ENCODE peak calls at places on chromosome 21, in seven cellular contexts. V is HCT116, P is HepG2, X is H1, M is SK-N-SH, Q is K562, R is GM12878. J is an unnamed sample.

GRCh38 chr21:29338256-29338655 is 39.5 kb downstream of the BACH1 start:
- DNase-seq in V (no peak), P (no peak), X (no peak), M (no peak), Q (no peak), R (no peak), J (no peak)

GRCh38 chr21:25176637-25177412 is 430.5 kb downstream of the MRPL39 start:
- DNase-seq in V (no peak), P (no peak), X (no peak), M (peak; percentile 10), Q (no peak), R (peak; percentile 87), J (no peak)

GRCh38 chr21:31781737-31782136 is 49.8 kb upstream of the SCAF4 start:
- DNase-seq in V (no peak), P (no peak), X (no peak), M (no peak), Q (no peak), R (no peak), J (no peak)

GRCh38 chr21:32572574-32573420 is 12.5 kb downstream of the TCP10L start:
- DNase-seq in V (no peak), P (peak; percentile 71), X (no peak), M (no peak), Q (peak; percentile 41), R (no peak), J (peak; percentile 59)

GRCh38 chr21:28936721-28937120 is 56.0 kb downstream of the LTN1 start:
- DNase-seq in V (no peak), P (no peak), X (no peak), M (no peak), Q (no peak), R (no peak), J (no peak)

GRCh38 chr21:30186242-30186641 is 19.6 kb upstream of the CLDN17 start:
- DNase-seq in V (no peak), P (no peak), X (no peak), M (no peak), Q (no peak), R (no peak), J (no peak)

GRCh38 chr21:31351438-31351837 is 7.4 kb upstream of the TIAM1 start:
- DNase-seq in V (no peak), P (no peak), X (peak; percentile 23), M (no peak), Q (no peak), R (no peak), J (no peak)

GRCh38 chr21:31161157-31161556 is 122.9 kb upstream of the KRTAP19-8 start:
- DNase-seq in V (no peak), P (no peak), X (no peak), M (peak; percentile 44), Q (no peak), R (no peak), J (peak; percentile 11)

GRCh38 chr21:44793269-44794030 is 8.2 kb downstream of the UBE2G2 start:
- DNase-seq in V (peak; percentile 24), P (peak; percentile 57), X (no peak), M (peak; percentile 86), Q (peak; percentile 87), R (no peak), J (peak; percentile 73)

GRCh38 chr21:44791246-44791645 is 10.4 kb downstream of the UBE2G2 start:
- DNase-seq in V (no peak), P (no peak), X (no peak), M (no peak), Q (no peak), R (no peak), J (no peak)

GRCh38 chr21:44791993-44792392 is 9.6 kb downstream of the UBE2G2 start:
- DNase-seq in V (no peak), P (peak; percentile 20), X (no peak), M (no peak), Q (no peak), R (no peak), J (no peak)

GRCh38 chr21:44794031-44794374 is 7.6 kb downstream of the UBE2G2 start:
- DNase-seq in V (no peak), P (no peak), X (no peak), M (no peak), Q (no peak), R (no peak), J (no peak)

DNA sequence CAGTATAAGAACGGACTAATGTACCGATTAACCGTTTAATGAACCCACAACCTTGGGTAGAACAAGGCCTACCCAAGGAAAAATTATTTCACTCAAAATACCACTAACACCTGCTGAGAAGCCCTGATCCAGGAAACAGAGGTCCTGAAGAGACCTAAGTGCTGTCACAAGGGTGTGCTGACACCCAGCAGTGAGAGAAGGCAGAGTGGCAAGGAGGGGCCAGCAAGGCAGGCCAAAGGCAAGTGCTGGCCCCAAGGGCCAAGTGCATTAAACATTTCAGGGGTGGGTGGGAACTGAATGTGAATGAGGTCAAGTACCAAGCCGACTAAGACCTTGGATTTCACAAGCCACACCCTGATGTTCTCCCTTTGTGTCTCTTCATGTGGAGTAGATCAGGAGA is 9.0 kb downstream of the UBE2G2 start:
- DNase-seq in V (no peak), P (no peak), X (no peak), M (no peak), Q (no peak), R (no peak), J (no peak)
- TF ChIP-seq JUND in V (no peak), P (no peak), X (no peak), M (no peak), Q (no peak), R (no peak), J (no peak)

GRCh38 chr21:34498623-34499022 is 13.4 kb downstream of the KCNE1 start:
- DNase-seq in V (no peak), P (no peak), X (no peak), M (no peak), Q (no peak), R (no peak), J (no peak)

GRCh38 chr21:34501716-34502115 is 10.3 kb downstream of the KCNE1 start:
- DNase-seq in V (no peak), P (peak; percentile 93), X (no peak), M (no peak), Q (no peak), R (no peak), J (no peak)

GRCh38 chr21:34499116-34499515 is 12.9 kb downstream of the KCNE1 start:
- DNase-seq in V (no peak), P (no peak), X (no peak), M (no peak), Q (no peak), R (no peak), J (no peak)

DNA sequence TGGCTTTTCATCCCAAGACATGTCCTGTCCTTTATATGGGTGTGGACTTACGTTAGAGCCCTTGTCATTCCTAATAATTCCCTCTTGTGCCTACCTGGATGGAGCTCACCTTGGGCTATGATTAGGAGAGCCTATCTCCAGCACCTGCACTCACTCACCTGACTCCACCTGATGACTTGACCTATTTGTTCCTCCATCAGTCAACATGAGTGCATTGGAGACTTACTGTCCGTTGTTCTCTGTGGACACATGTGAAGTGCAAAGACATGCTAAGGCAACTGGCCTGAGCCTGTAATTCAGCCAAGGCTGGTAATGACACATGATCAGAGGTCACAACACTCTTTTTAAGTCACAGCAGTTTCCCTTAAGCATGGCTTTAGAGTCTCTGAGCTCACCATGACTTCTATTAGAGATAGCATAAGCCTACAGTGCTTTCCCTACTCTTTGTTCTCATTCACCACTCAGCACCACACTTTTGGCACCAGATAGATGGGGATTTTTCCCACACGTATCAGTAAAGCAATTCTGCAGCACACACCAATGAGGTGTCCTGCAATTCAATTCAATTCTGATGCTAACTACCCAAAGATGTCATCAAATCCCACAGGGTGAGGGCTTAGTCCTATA is 9.4 kb downstream of the KCNE1 start:
- DNase-seq in V (no peak), P (no peak), X (no peak), M (no peak), Q (no peak), R (no peak), J (no peak)
- TF ChIP-seq JUND in V (no peak), P (no peak), X (no peak), M (no peak), Q (no peak), R (no peak), J (no peak)

DNA sequence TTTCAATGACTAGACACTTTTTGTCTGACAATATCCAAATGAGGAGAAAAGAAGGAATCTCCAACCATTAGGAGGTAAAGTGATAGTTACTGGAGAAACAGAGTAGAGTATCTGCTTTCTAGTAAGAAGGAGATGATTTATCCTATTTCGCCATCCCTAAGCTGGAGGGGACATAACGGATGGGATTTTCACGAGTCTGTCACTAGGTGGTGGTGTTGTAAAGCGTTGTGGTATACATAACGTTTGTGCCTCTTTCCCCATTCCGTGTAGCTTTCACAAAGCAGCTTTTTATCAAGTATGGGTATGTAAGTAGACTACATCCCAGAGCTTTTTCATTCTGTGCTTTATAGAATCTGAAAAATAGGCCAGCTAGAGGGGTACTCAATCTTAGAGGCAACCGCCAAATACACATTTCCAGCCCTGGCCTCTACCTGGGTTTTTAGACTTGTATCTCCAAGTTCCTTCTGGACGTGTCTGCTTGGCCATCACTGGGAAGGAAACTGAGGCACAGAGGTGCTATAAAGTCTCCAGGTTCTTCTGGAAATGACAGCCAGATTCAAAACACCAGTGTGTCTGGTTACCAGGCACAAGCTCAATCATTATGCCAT is 33.3 kb upstream of the FAM3B start:
- DNase-seq in V (peak; percentile 39), P (peak; percentile 74), X (no peak), M (peak; percentile 72), Q (peak; percentile 66), R (peak; percentile 61), J (peak; percentile 87)
- TF ChIP-seq JUND in V (no peak), P (no peak), X (no peak), M (no peak), Q (no peak), R (no peak), J (no peak)

GRCh38 chr21:42733874-42734273 is 80.5 kb downstream of the PDE9A start:
- DNase-seq in V (no peak), P (no peak), X (no peak), M (no peak), Q (no peak), R (no peak), J (no peak)

GRCh38 chr21:42734323-42734971 is 81.0 kb downstream of the PDE9A start:
- DNase-seq in V (no peak), P (peak; percentile 99), X (no peak), M (no peak), Q (no peak), R (no peak), J (no peak)

GRCh38 chr21:42732033-42732410 is 78.6 kb downstream of the PDE9A start:
- DNase-seq in V (no peak), P (no peak), X (no peak), M (no peak), Q (no peak), R (no peak), J (no peak)

GRCh38 chr21:42733037-42733632 is 79.7 kb downstream of the PDE9A start:
- DNase-seq in V (no peak), P (peak; percentile 81), X (no peak), M (no peak), Q (no peak), R (no peak), J (no peak)

DNA sequence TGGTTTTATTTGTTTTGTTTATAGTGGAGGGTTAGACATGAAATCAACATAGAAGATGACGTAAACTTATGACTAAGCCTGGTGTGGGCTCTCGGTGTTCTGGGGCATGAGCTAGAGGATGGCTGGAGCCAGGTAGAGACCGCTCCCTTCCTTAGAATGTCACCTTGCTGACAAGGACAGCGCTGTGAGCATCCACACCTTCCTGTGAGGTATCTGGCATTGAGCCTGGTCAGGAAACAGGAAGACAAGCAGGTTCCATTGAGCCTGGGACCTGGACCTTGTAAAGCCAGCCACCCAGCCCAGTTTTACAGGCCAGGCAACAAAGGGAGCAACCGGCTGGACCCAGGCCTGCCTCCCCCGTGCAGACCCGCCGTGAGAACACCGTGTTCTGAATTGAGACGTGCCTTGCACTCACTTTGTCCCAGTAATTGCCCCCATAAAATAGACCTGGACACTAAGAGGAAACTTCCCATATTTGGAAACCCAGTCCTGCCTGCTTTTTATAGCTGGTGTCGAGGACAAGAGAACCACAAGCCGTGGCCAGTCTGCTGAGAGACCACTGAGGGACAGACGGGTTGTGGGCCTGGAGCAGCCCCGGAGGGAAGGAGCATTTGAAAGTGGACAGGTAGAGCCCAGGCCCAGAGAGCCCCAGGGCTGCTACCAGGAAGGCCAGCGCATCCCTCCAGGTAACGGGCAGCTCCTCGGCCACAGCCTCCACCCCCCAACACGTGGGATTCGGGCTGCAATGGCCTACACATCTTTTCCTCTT is 78.0 kb downstream of the PDE9A start:
- DNase-seq in V (peak; percentile 54), P (no peak), X (no peak), M (no peak), Q (no peak), R (no peak), J (peak; percentile 58)
- TF ChIP-seq JUND in V (peak; percentile 10), P (no peak), X (no peak), M (no peak), Q (no peak), R (no peak), J (no peak)